ENCODE peak calls at places on chromosomes 11 and 22, in six cellular contexts. H, E, U, Y, K and O are unnamed samples.

GRCh38 chr22:29639096-29639495 is 35.7 kb downstream of the NF2 start:
- DNase-seq in H (no peak), K (no peak), E (no peak), Y (no peak), U (no peak), O (no peak)

GRCh38 chr11:57134284-57134683 is 47.5 kb upstream of the LRRC55 start:
- DNase-seq in H (no peak), K (no peak), U (no peak), E (no peak), Y (no peak), O (no peak)

GRCh38 chr11:14300661-14301304 is 58.2 kb downstream of the RRAS2 start:
- DNase-seq in U (peak), Y (peak), H (peak), K (peak), E (no peak), O (peak)

GRCh38 chr11:2580444-2581050 is 119.2 kb downstream of the KCNQ1OT1 start:
- DNase-seq in U (no peak), H (no peak), E (no peak), K (no peak), Y (no peak), O (no peak)

GRCh38 chr11:66467756-66468155 is 1.1 kb downstream of the PELI3 start:
- DNase-seq in K (no peak), H (no peak), E (no peak), U (no peak), Y (no peak), O (peak)

GRCh38 chr11:125517116-125517804 is 21.2 kb upstream of the FEZ1 start:
- DNase-seq in K (peak), E (no peak), Y (no peak), U (peak), H (no peak), O (no peak)

GRCh38 chr11:45204761-45205160 is 58.3 kb downstream of the PRDM11 start:
- DNase-seq in H (no peak), U (no peak), E (no peak), Y (no peak), K (no peak), O (no peak)

GRCh38 chr22:41217553-41218157 is 12.5 kb downstream of the L3MBTL2 start:
- DNase-seq in Y (no peak), H (no peak), E (no peak), U (peak), K (no peak), O (peak)

GRCh38 chr22:19897726-19898515 is 43.2 kb upstream of the GNB1L start:
- DNase-seq in K (no peak), Y (no peak), U (no peak), H (no peak), E (no peak), O (no peak)

GRCh38 chr22:19292262-19293230 is 1.0 kb upstream of the CLTCL1 start:
- DNase-seq in H (no peak), E (no peak), U (no peak), Y (no peak), K (peak), O (peak)

GRCh38 chr11:1820463-1821325 is 14.1 kb upstream of the SYT8 start:
- DNase-seq in E (no peak), U (no peak), Y (no peak), K (no peak), H (no peak), O (no peak)

GRCh38 chr11:45180888-45181594 is 34.6 kb downstream of the PRDM11 start:
- DNase-seq in K (peak), U (peak), Y (no peak), H (peak), E (no peak), O (peak)

GRCh38 chr22:28780296-28780695 is 7.8 kb downstream of the CCDC117 start:
- DNase-seq in E (no peak), U (no peak), Y (no peak), K (no peak), H (no peak), O (no peak)

GRCh38 chr11:68459886-68460740 is 439 bp upstream of the PPP6R3 start:
- DNase-seq in U (peak), K (peak), H (peak), Y (peak), E (peak), O (peak)

GRCh38 chr22:27637604-27638003 is 164.0 kb downstream of the MN1 start:
- DNase-seq in Y (no peak), U (no peak), H (no peak), K (no peak), E (no peak), O (no peak)

GRCh38 chr22:38655532-38656255 is 498 bp downstream of the FAM227A start:
- DNase-seq in U (no peak), Y (no peak), H (no peak), E (no peak), K (no peak), O (peak)

DNA sequence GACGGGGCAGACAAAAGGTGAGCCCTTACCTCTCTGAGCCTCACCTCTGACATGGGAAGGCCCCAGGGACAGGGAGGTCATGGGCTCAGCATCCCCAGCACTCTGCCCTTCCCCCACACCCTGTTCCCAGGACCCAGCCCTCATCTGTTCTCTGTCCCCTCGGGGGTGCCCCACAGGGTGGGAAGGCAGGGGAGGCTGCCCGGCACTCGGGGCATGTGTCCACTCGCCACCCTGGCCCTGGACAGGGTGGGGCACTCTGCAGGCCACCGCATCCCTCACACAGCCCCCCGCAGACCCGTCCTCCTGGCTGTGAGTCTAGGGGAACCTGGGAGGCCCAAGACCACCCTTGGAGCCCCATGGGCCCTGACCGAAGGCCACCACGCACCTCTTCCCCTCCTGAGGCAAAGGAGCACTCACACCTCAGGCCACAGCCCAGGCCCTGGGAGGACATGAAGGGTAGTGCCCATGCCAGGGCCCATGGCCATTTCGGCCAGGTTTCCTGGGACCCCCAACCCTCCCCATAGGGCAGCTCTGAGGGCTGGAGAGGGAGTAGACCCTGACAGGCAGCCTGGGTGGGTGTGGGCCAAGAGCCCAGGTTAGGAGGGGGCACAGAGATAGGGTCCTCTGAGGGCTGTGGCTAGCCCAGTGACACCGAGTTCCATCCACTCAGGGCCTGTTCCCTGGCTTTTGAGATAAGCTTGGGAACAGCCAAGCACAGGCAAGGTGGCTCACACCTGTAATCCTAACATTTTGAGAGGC is 193.1 kb downstream of the IGLL1 start:
- DNase-seq in K (no peak), U (no peak), E (no peak), H (no peak), Y (no peak), O (no peak)
- TF ChIP-seq MAX in K (no peak), U (no peak), E (no peak), H (no peak), Y (no peak), O (no peak)

DNA sequence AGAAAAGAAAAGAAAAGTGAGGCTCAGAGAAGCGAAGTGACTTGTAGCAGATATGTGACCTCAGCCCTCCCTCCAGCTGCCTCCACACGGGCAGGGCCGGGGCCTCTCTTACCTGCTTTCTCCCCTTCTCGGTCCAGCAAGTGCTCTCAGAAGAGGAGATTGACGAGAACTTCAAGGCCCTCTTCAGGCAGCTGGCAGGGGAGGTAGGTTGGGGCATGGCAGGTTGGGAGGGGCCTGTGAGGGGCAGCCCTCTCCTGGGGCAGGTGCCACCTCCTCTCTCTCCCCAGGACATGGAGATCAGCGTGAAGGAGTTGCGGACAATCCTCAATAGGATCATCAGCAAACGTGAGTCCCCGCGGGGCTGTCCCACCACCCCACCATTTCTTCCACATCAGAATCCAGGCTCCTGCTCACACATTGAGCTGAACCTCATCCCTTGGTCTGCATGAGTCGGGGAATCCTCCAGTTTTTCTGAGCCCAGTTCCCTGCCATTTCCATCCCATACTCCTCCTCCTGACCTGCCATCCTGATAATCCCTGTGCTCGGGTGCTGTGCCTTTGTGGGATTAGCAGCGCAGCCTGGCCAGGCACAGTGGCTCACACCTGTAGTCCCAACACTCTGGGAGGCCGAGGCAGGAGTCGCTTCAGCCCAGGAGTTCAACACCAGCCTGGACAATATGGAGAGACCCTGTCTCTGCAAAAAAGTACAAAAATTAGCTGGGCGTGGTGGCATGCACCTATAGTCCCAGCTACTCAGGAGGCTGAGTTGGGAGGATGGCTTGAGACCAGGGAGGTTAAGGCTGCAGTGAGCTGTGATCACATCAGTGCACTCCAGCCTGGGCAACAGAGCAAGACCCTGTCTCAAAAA is 26.4 kb downstream of the CAPN1 start:
- DNase-seq in K (no peak), Y (no peak), E (no peak), H (no peak), U (no peak), O (no peak)
- TF ChIP-seq MYC in K (no peak), Y (no peak), E (no peak), H (no peak), U (no peak), O (no peak)

GRCh38 chr22:50292643-50293440 is 14.6 kb downstream of the PLXNB2 start:
- DNase-seq in H (no peak), Y (no peak), K (no peak), E (no peak), U (no peak), O (no peak)
- TF ChIP-seq MAX in H (no peak), Y (no peak), K (no peak), E (no peak), U (no peak), O (no peak)

GRCh38 chr22:24502540-24502939 is 7.4 kb downstream of the UPB1 start:
- DNase-seq in E (no peak), K (no peak), H (no peak), Y (no peak), U (no peak), O (no peak)

GRCh38 chr22:24499706-24500105 is 4.6 kb downstream of the UPB1 start:
- DNase-seq in H (no peak), E (no peak), U (no peak), Y (no peak), K (no peak), O (no peak)

GRCh38 chr22:24501366-24502005 is 6.4 kb downstream of the UPB1 start:
- DNase-seq in E (no peak), U (no peak), H (no peak), K (no peak), Y (peak), O (no peak)

GRCh38 chr22:24498826-24499225 is 3.7 kb downstream of the UPB1 start:
- DNase-seq in H (no peak), E (no peak), K (no peak), Y (no peak), U (no peak), O (no peak)

GRCh38 chr22:24500251-24500820 is 5.2 kb downstream of the UPB1 start:
- DNase-seq in E (no peak), K (no peak), Y (peak), U (no peak), H (no peak), O (no peak)
- TF ChIP-seq MYC in E (no peak), K (no peak), Y (peak), U (no peak), H (no peak), O (no peak)

DNA sequence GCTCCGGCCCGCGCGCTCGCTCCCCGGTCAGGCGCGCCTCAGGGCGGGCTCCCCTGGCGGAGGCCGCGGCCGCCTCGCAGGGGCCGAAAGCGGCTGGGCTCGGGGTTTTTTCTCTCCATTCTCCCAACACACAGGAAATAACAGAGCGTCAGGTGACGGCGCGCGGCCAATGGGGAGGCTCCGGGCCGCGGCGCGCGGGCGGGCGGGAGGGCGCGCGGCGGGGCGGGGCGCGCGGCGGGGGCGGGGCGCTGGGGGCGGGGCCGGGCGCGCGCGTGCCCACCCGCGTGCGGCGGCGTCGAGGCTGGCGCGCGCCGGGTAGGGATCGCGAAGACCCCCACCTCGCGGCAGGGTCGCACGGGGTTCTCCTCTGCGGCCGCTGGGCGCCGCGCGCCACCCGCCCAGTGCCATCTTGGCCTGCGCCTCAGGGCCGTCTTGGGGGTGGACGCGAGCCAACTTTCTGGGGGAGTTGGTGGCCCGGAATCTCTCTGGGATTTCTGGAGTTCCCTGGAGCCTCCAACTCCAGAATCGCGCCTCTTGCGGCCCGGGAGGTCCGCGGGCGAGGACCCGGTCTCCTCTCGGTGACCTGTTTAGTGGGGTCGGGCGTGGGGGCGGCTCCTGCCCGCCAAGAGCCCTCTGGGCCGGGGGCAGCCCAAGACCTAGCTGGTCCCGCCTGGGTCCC is at the start of gene TCF20:
- DNase-seq in H (peak), E (no peak), U (peak), K (peak), Y (peak), O (peak)
- TF ChIP-seq MAX in H (peak), E (peak), U (no peak), K (no peak), Y (peak), O (peak)

DNA sequence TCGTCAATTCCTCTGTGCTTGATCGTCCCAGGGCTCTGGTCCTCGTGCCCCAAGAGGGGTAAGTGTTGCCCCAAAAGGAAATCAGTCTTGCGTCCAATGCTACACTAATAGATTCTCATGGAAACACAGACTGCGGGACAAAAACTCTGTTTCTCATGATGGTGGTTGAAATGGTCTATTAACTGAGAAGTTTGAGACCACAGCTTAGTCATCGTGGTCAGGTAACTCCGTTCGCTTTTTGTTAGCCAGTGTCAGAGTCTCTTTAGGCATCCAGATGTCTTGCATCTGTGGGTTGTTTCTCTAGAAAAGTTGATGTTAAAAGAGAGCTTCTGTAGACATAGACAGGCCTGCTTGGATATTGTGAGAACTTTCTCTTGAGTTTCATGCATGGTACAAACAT is 104.6 kb upstream of the SORL1-AS1 start:
- DNase-seq in H (no peak), U (no peak), K (no peak), Y (no peak), E (peak), O (peak)
- TF ChIP-seq MYC in H (no peak), U (no peak), K (no peak), Y (no peak), E (no peak), O (no peak)

GRCh38 chr11:23542171-23542570 is 681.9 kb upstream of the CCDC179 start:
- DNase-seq in K (no peak), Y (no peak), E (no peak), H (no peak), U (no peak), O (no peak)
- TF ChIP-seq MAX in K (no peak), Y (no peak), E (no peak), H (no peak), U (no peak), O (no peak)

DNA sequence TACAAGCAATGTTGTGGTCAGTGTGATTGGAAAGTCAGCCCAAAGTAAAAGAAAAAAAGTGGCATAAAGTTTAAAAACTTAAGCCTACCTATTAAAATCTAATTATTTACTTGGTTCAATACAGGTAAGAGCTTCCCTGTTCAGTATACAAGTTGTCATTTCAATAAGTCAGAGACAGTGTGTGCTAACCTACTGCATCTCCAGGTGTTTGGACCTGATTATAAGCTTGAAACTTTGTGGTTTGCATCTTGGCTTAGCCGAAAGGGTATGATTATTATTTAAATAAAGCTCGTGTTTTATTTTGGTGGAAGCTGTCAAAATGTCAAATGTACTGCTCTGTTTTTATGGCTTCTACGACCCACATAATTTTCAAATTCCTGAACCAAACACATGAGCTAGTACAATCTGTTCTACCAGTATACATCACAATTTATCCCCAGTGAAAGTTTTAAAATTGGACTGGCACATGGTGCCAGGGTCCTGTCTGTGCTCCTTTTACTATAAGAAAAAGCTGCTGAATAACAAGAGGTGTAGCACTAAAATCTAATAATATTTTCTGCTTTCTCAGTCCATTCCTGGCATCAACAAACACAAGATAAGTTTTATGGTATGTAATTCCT is 103.9 kb upstream of the ANO3 start:
- DNase-seq in K (no peak), U (no peak), Y (no peak), H (no peak), E (no peak), O (no peak)
- TF ChIP-seq MYC in K (no peak), U (no peak), Y (no peak), H (no peak), E (no peak), O (no peak)